ENCODE peak calls at places on chromosomes 16 and 17, in eight cellular contexts. C, U, K, H, T, M, F and R are unnamed samples.

GRCh38 chr16:11190585-11191565 is 65.1 kb downstream of the SOCS1 start:
- DNase-seq in H (peak; percentile 67), C (no peak), K (no peak), T (peak; percentile 37), F (no peak), U (no peak), M (peak; percentile 90), R (peak; percentile 47)

GRCh38 chr16:61148930-61149329 is 887.3 kb downstream of the CDH8 start:
- DNase-seq in K (no peak), U (no peak), H (no peak), M (no peak), T (no peak), F (no peak), C (no peak), R (no peak)

GRCh38 chr16:89407925-89408300 is 82.4 kb downstream of the ANKRD11 start:
- DNase-seq in M (no peak), H (peak; percentile 27), C (no peak), T (no peak), K (no peak), F (no peak), U (no peak), R (no peak)

GRCh38 chr16:2178321-2179106 is 17.9 kb downstream of the CASKIN1 start:
- DNase-seq in M (no peak), H (peak; percentile 30), K (peak; percentile 71), F (no peak), U (no peak), T (no peak), C (peak; percentile 24), R (no peak)

GRCh38 chr16:74449470-74449869 is 28.2 kb upstream of the CLEC18B start:
- DNase-seq in F (no peak), H (peak; percentile 74), T (peak; percentile 16), C (no peak), M (no peak), U (peak; percentile 49), K (no peak), R (no peak)

GRCh38 chr16:14113344-14113743 is 42.2 kb downstream of the MRTFB start:
- DNase-seq in T (no peak), K (no peak), C (no peak), U (no peak), M (no peak), F (no peak), H (no peak), R (no peak)

GRCh38 chr17:80538484-80538883 is 6.2 kb upstream of the RPTOR start:
- DNase-seq in H (no peak), T (no peak), C (no peak), U (no peak), F (no peak), K (no peak), M (no peak), R (no peak)

GRCh38 chr16:85238233-85238647 is 126.0 kb upstream of the CIBAR2 start:
- DNase-seq in H (peak; percentile 17), F (no peak), T (peak; percentile 88), C (no peak), U (no peak), K (no peak), M (peak; percentile 89), R (peak; percentile 91)

GRCh38 chr17:67779098-67779672 is 46.1 kb upstream of the BPTF start:
- DNase-seq in T (peak; percentile 47), K (no peak), F (no peak), C (no peak), H (peak; percentile 85), M (peak; percentile 34), U (peak; percentile 48), R (no peak)

GRCh38 chr17:7853693-7854043 is 1.2 kb upstream of the TMEM88 start:
- DNase-seq in F (no peak), T (no peak), C (no peak), K (no peak), M (no peak), U (no peak), H (no peak), R (no peak)

GRCh38 chr16:10886739-10887269 is 9.8 kb downstream of the CIITA start:
- DNase-seq in T (no peak), K (no peak), F (no peak), U (no peak), M (no peak), H (no peak), C (no peak), R (no peak)

GRCh38 chr17:7017827-7018200 is 5.0 kb upstream of the BCL6B start:
- DNase-seq in T (no peak), M (no peak), C (no peak), F (no peak), U (no peak), H (no peak), K (no peak), R (no peak)

GRCh38 chr17:72751746-72752145 is 340.7 kb downstream of the SLC39A11 start:
- DNase-seq in C (no peak), H (no peak), M (no peak), U (no peak), K (no peak), F (no peak), T (no peak), R (no peak)

GRCh38 chr16:24036614-24037013 is 200.8 kb downstream of the PRKCB start:
- DNase-seq in F (peak; percentile 44), C (no peak), T (peak; percentile 50), K (peak; percentile 59), H (peak; percentile 63), U (peak; percentile 29), M (peak; percentile 34), R (peak; percentile 42)

GRCh38 chr17:31524926-31525800 is 133.7 kb downstream of the RAB11FIP4 start:
- DNase-seq in M (peak; percentile 51), K (peak; percentile 71), C (peak; percentile 72), F (peak; percentile 55), T (peak; percentile 90), H (peak; percentile 95), U (peak; percentile 49), R (peak; percentile 35)

GRCh38 chr17:19645608-19646250 is 2.8 kb upstream of the ALDH3A2 start:
- DNase-seq in M (peak; percentile 38), H (peak; percentile 34), T (peak; percentile 33), U (no peak), K (no peak), C (peak; percentile 9), F (peak; percentile 39), R (no peak)

GRCh38 chr16:30472328-30472942 is at the start of gene ITGAL:
- DNase-seq in M (no peak), F (no peak), H (no peak), K (no peak), U (no peak), C (peak; percentile 74), T (no peak), R (no peak)

GRCh38 chr17:49914096-49914490 is 54.9 kb upstream of the DLX4 start:
- DNase-seq in H (no peak), K (no peak), C (no peak), T (peak; percentile 27), F (peak; percentile 64), U (no peak), M (peak; percentile 23), R (peak; percentile 33)